ENCODE peak calls at places on chromosome 22, in five cellular contexts. T is cardiac fibroblast, O is Peyer's patch, Y is SJSA1, Q is K562. F is an unnamed sample.

GRCh38 chr22:37258005-37258790 is 14.1 kb upstream of the RAC2 start:
- DNase-seq in Y (no peak), Q (no peak), T (no peak), O (no peak), F (no peak)

GRCh38 chr22:29124777-29125506 is 52.1 kb downstream of the KREMEN1 start:
- DNase-seq in Q (no peak), Y (peak), O (no peak), T (no peak), F (no peak)

GRCh38 chr22:27137809-27138400 is 480.5 kb downstream of the MIAT start:
- DNase-seq in Y (no peak), O (no peak), Q (no peak), T (no peak), F (no peak)

GRCh38 chr22:27336151-27337090 is 465.1 kb downstream of the MN1 start:
- DNase-seq in Y (no peak), Q (no peak), O (no peak), T (no peak), F (no peak)

GRCh38 chr22:39634530-39635399 is 64.2 kb downstream of the CACNA1I start:
- DNase-seq in O (no peak), T (peak), Y (peak), Q (peak), F (peak)

GRCh38 chr22:49768511-49768910 is 59.2 kb downstream of the BRD1 start:
- DNase-seq in Q (no peak), T (no peak), Y (no peak), O (peak), F (no peak)

GRCh38 chr22:37080438-37080837 is 28.9 kb downstream of the KCTD17 start:
- DNase-seq in Y (no peak), T (no peak), Q (no peak), O (no peak), F (no peak)

GRCh38 chr22:49016909-49017768 is 810.5 kb downstream of the BRD1 start:
- DNase-seq in Y (peak), T (no peak), Q (no peak), O (no peak), F (no peak)

GRCh38 chr22:49575703-49576081 is 252.0 kb downstream of the BRD1 start:
- DNase-seq in Y (no peak), Q (no peak), T (no peak), O (peak), F (no peak)

GRCh38 chr22:27634043-27634442 is 167.5 kb downstream of the MN1 start:
- DNase-seq in O (no peak), Y (no peak), T (no peak), Q (no peak), F (no peak)

GRCh38 chr22:22951035-22951434 is 63.4 kb downstream of the IGLL5 start:
- DNase-seq in Y (no peak), O (no peak), Q (no peak), T (no peak), F (no peak)

GRCh38 chr22:50114221-50114981 is 24.6 kb downstream of the MOV10L1 start:
- DNase-seq in Y (peak), O (no peak), Q (no peak), T (peak), F (peak)

GRCh38 chr22:37148031-37148651 is 1.6 kb downstream of the IL2RB start:
- DNase-seq in Q (no peak), Y (no peak), T (no peak), O (no peak), F (no peak)

GRCh38 chr22:18005201-18005926 is 19.0 kb downstream of the MICAL3 start:
- DNase-seq in Q (no peak), T (no peak), Y (no peak), O (peak), F (no peak)

GRCh38 chr22:29310863-29311339 is 4.5 kb downstream of the GAS2L1 start:
- DNase-seq in Y (peak), T (peak), Q (peak), O (peak), F (peak)

GRCh38 chr22:35629406-35630234 is 12.5 kb upstream of the MB start:
- DNase-seq in Q (peak), Y (peak), O (peak), T (peak), F (peak)

GRCh38 chr22:26514419-26515161 is 2.3 kb upstream of the TFIP11 start:
- DNase-seq in T (no peak), O (no peak), Q (no peak), Y (no peak), F (no peak)

GRCh38 chr22:37126882-37127281 is 17.4 kb upstream of the TMPRSS6 start:
- DNase-seq in Y (no peak), T (no peak), O (no peak), Q (no peak), F (no peak)

GRCh38 chr22:27480487-27480886 is 321.1 kb downstream of the MN1 start:
- DNase-seq in Y (no peak), O (no peak), Q (no peak), T (no peak), F (no peak)

GRCh38 chr22:39914584-39914983 is 13.7 kb downstream of the GRAP2 start:
- DNase-seq in Y (no peak), Q (no peak), O (no peak), T (no peak), F (no peak)

GRCh38 chr22:33116846-33117547 is 58.8 kb upstream of the SYN3 start:
- DNase-seq in Q (no peak), T (no peak), Y (no peak), O (no peak), F (no peak)

GRCh38 chr22:28464179-28464578 is 215.5 kb downstream of the TTC28 start:
- DNase-seq in Q (no peak), T (no peak), O (no peak), Y (no peak), F (no peak)

GRCh38 chr22:36232715-36233401 is 6.5 kb downstream of the APOL2 start:
- DNase-seq in Y (peak), T (no peak), Q (no peak), O (no peak), F (no peak)

GRCh38 chr22:42336527-42337227 is 66.2 kb upstream of the TCF20 start:
- DNase-seq in T (no peak), Y (no peak), O (no peak), Q (no peak), F (no peak)

GRCh38 chr22:37566903-37567798 is 6.9 kb downstream of the CDC42EP1 start:
- DNase-seq in T (peak), Y (peak), O (peak), Q (peak), F (no peak)

GRCh38 chr22:49392841-49393510 is 434.7 kb downstream of the BRD1 start:
- DNase-seq in Q (no peak), O (no peak), Y (no peak), T (no peak), F (no peak)

GRCh38 chr22:17272511-17272991 is 53.3 kb upstream of the ADA2 start:
- DNase-seq in Q (no peak), Y (no peak), T (no peak), O (no peak), F (no peak)

DNA sequence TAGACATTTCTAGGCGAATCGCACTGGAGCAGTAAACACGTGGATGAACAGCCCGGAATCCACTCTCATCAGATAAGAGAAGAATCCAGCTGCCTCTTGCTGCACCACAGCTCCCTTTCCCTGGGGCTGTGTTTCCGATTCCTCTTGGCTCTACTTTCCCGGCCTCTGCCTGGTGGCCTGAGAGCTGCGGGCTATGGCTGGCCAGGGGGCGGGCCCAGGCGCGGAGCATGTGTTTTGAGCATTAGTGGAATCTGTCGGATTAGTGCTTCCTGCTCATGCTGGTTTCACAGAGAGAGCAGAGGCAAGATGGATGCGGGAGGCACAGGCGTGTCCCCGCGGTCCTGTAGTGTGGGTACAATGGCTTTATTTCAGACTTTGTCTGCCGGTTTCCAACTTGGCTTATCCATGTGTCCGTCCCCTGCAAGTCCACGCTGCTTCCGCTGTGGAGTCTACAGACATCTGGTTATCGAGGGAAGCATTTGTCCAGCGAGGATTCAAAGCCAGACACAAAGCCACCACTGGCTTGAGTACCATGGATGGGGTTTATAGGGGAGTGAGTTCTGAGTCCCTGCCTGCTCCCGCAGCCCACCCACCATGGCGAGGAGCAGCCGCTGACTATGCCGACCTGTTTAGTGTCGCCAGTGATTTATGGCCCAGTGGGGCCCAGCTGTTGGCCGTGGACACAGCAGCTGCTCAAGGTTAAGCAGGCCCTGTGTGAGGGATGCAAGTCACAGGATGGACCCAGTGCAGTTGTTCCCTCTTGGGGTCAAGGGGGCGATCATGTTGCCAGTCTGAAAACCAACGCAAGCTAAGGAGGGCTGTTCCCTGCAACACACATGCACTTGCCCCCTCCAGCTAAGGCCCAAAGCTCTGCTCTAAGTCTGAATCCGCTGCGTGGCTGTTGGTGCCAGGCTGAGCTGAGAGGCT is 43.3 kb upstream of the EP300 start:
- DNase-seq in Q (peak), T (peak), O (peak), Y (peak), F (peak)
- H3K4me3 ChIP-seq in Q (no peak), T (no peak), O (no peak), Y (no peak), F (no peak)

GRCh38 chr22:24401824-24402434 is 25.5 kb upstream of the ADORA2A start:
- DNase-seq in Y (peak), O (no peak), T (no peak), Q (no peak), F (no peak)

GRCh38 chr22:24398409-24398808 is 29.0 kb upstream of the ADORA2A start:
- DNase-seq in Q (no peak), O (no peak), Y (no peak), T (no peak), F (no peak)

GRCh38 chr22:24402460-24403192 is 24.8 kb upstream of the ADORA2A start:
- DNase-seq in T (peak), Q (no peak), O (peak), Y (peak), F (peak)

GRCh38 chr22:24400037-24400725 is 27.2 kb upstream of the ADORA2A start:
- DNase-seq in Y (peak), Q (no peak), T (no peak), O (no peak), F (no peak)

DNA sequence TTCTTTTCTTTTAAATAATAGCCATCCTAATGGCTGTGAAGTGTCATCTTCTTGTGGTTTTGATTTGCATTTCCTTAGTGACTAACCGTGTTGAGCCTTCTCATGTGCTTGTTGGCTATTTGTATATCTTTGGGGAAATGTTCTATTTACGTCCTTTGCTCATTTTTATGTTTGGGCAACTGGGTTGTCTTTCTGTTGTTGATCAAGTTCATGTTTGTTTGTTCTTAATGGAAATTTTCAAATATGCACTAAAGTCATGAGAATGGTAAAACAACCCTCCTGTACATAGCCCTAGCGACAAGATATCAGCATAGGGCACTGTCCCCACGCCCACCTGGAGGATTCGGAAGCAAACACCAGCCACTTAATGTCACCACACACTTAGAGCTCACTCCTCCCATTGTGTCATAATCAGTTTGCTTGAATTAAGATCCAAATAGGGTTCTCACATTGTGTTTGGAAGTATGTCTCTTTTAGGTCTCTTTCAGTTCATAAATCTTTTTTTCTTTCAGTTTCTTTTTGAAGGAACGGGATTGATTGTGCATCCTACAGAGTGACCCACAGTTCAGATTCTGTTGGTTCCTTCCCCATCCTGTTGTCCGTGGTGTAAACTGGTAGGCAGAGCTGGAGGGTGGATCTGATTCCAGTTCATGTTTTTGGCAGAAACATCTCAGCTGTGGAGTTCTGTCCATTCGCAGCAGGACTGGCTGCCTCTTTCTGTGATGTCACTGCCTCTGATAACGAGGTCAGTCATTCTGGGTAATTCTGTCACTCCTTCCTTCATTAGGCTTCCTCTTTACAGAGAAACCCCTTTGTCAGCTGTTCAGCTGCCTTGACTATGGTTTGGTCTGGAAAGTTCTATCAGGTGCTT is 26.4 kb upstream of the ADORA2A start:
- DNase-seq in T (peak), Y (peak), O (peak), Q (no peak), F (no peak)
- H3K4me3 ChIP-seq in T (no peak), Y (no peak), O (no peak), Q (no peak), F (no peak)

GRCh38 chr22:44592466-44593180 is 94.6 kb upstream of the RTL6 start:
- DNase-seq in T (no peak), Y (no peak), O (no peak), Q (no peak), F (no peak)
- H3K4me3 ChIP-seq in T (no peak), Y (no peak), O (no peak), Q (no peak), F (no peak)

GRCh38 chr22:19852177-19852781 is 2.4 kb downstream of the GNB1L start:
- DNase-seq in O (no peak), T (no peak), Q (no peak), Y (peak), F (no peak)
- H3K4me3 ChIP-seq in O (no peak), T (peak), Q (peak), Y (no peak), F (peak)

GRCh38 chr22:31943206-31943975 is 944 bp upstream of the YWHAH start:
- DNase-seq in Q (no peak), T (no peak), Y (no peak), O (no peak), F (no peak)
- H3K4me3 ChIP-seq in Q (peak), T (peak), Y (peak), O (peak), F (peak)

GRCh38 chr22:30420401-30421178 is 5.0 kb upstream of the MTFP1 start:
- DNase-seq in O (no peak), Y (peak), Q (peak), T (peak), F (no peak)

GRCh38 chr22:30423959-30424380 is 1.6 kb upstream of the MTFP1 start:
- DNase-seq in T (peak), Y (peak), O (peak), Q (peak), F (peak)

GRCh38 chr22:30423296-30423958 is 2.1 kb upstream of the MTFP1 start:
- DNase-seq in O (peak), T (no peak), Q (no peak), Y (peak), F (no peak)

GRCh38 chr22:30422481-30423295 is 2.9 kb upstream of the MTFP1 start:
- DNase-seq in Q (peak), O (peak), T (peak), Y (peak), F (no peak)

GRCh38 chr22:30421695-30422480 is 3.7 kb upstream of the MTFP1 start:
- DNase-seq in T (peak), Q (peak), O (no peak), Y (no peak), F (no peak)
- H3K4me3 ChIP-seq in T (no peak), Q (peak), O (no peak), Y (no peak), F (peak)

DNA sequence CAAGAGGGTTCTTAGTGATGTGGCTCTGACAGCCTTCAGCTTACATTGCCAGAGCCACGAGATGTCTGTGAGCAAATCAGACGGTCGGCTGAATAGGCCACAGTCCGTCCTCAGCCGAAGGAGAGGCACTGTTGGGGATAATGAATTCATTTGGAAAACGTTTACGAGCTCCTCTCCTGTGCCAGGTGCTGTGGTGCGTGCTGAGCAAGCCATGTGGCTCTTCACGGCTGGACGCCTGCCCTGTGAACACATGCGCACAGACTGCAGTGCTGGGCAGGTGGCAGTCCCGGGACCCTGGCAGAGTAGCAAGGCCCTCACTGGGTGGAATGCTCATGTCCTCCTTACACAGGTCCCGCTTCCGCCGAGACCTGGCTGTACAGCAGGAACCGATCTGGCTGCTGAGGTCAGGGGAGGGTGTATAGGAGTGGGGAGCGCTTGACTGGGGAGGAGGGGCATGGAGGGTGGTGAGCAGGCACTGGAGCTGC is 6.8 kb downstream of the TBC1D22A start:
- DNase-seq in Y (no peak), Q (no peak), O (peak), T (no peak), F (no peak)
- H3K4me3 ChIP-seq in Y (no peak), Q (no peak), O (no peak), T (no peak), F (no peak)

DNA sequence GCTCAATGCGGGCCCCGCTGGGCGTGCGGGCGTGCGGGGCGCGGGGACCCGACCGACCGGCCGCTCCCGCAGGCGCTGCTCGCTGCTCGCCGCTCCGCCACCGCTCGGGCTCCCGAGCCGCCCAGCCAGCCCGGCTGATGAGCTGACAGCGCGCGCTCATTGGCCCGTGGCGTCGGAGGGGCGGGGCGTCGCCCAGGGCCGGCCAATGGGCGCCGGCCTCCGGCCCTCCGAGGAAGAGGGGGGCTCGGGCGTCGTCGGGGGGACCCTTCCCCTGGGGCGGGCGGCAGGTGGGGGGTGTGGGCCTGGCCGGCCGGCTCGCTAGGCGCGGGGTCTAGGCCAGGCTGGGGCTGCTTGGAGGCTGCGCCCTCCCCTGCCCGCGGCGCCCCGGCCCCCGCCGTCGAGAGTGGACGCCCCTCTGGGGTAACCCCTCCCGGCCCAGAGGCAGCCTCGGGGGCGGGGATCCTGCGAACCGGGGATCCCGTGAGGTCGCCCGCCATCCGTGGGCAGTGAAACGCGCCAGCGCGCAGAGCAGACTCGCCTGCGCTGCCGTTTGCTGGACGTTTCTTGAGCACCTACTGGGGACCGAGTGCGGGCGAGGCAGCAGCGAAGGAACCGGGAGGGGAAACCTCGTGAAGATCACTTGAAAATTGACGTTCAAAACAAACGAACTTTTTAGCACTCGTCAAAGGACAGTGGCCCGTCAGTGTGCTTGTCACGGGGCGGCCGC is at the start of gene SCUBE1:
- DNase-seq in Y (no peak), T (peak), Q (peak), O (peak), F (no peak)
- H3K4me3 ChIP-seq in Y (no peak), T (no peak), Q (no peak), O (peak), F (no peak)

GRCh38 chr22:46076651-46077339 is 73.5 kb upstream of the PPARA start:
- DNase-seq in Y (peak), Q (no peak), O (peak), T (peak), F (no peak)
- H3K4me3 ChIP-seq in Y (peak), Q (no peak), O (no peak), T (peak), F (peak)